ENCODE peak calls at places on chromosomes 2 and 18, in six cellular contexts. T is left lobe of liver, B is NCI-H460, Q is choroid plexus epithelial cell, P is foreskin keratinocyte, L is A172. A is an unnamed sample.

GRCh38 chr18:69217271-69217670 is 183.4 kb upstream of the DOK6 start:
- DNase-seq in T (no peak), B (no peak), Q (no peak), P (no peak), L (no peak), A (no peak)

GRCh38 chr2:30541680-30542079 is 94.6 kb downstream of the LCLAT1 start:
- DNase-seq in T (no peak), B (no peak), Q (peak), P (no peak), L (no peak), A (no peak)

GRCh38 chr2:134934150-134934549 is 15.5 kb downstream of the CCNT2 start:
- DNase-seq in T (no peak), B (no peak), Q (no peak), P (no peak), L (no peak), A (no peak)

GRCh38 chr2:106094101-106094860 is 99.8 kb downstream of the UXS1 start:
- DNase-seq in T (no peak), B (no peak), Q (no peak), P (no peak), L (no peak), A (no peak)

GRCh38 chr2:68293024-68293423 is 26.7 kb downstream of the CNRIP1 start:
- DNase-seq in T (no peak), B (no peak), Q (no peak), P (no peak), L (no peak), A (no peak)

GRCh38 chr2:71560286-71561011 is 107.1 kb downstream of the DYSF start:
- DNase-seq in T (no peak), B (no peak), Q (no peak), P (no peak), L (no peak), A (no peak)

GRCh38 chr2:195115738-195116137 is 541.3 kb upstream of the SLC39A10 start:
- DNase-seq in T (no peak), B (no peak), Q (no peak), P (no peak), L (no peak), A (no peak)

GRCh38 chr2:228048838-228049490 is 132.5 kb downstream of the SPHKAP start:
- DNase-seq in T (no peak), B (peak), Q (peak), P (peak), L (peak), A (no peak)

GRCh38 chr2:112095654-112096053 is 40.6 kb downstream of the TMEM87B start:
- DNase-seq in T (no peak), B (no peak), Q (no peak), P (no peak), L (no peak), A (no peak)

GRCh38 chr2:119645173-119645846 is 33.7 kb upstream of the TMEM177 start:
- DNase-seq in T (no peak), B (no peak), Q (peak), P (peak), L (peak), A (no peak)

GRCh38 chr18:28176674-28176932 is 327 bp downstream of the CDH2 start:
- DNase-seq in T (no peak), B (no peak), Q (no peak), P (no peak), L (no peak), A (no peak)

GRCh38 chr18:69935319-69936190 is 12.1 kb downstream of the CD226 start:
- DNase-seq in T (no peak), B (peak), Q (no peak), P (no peak), L (no peak), A (no peak)

GRCh38 chr2:189109921-189110397 is 69.6 kb downstream of the COL5A2 start:
- DNase-seq in T (no peak), B (no peak), Q (no peak), P (no peak), L (no peak), A (no peak)

GRCh38 chr2:9832586-9832985 is 10.7 kb upstream of the TAF1B start:
- DNase-seq in T (no peak), B (no peak), Q (no peak), P (peak), L (peak), A (no peak)

GRCh38 chr18:3511980-3512379 is 62.0 kb downstream of the TGIF1 start:
- DNase-seq in T (no peak), B (no peak), Q (peak), P (peak), L (peak), A (no peak)

GRCh38 chr2:174836345-174836999 is 72.2 kb upstream of the CHRNA1 start:
- DNase-seq in T (no peak), B (no peak), Q (peak), P (peak), L (peak), A (no peak)

GRCh38 chr2:88144914-88145497 is 17.1 kb upstream of the FABP1 start:
- DNase-seq in T (peak), B (no peak), Q (no peak), P (no peak), L (no peak), A (no peak)

GRCh38 chr2:26658691-26659346 is 17.7 kb upstream of the CIB4 start:
- DNase-seq in T (no peak), B (no peak), Q (no peak), P (no peak), L (no peak), A (no peak)

GRCh38 chr2:223093436-223093839 is 41.4 kb downstream of the KCNE4 start:
- DNase-seq in T (no peak), B (no peak), Q (peak), P (peak), L (peak), A (no peak)

GRCh38 chr18:74496508-74497307 is 545 bp downstream of the CNDP2 start:
- DNase-seq in T (peak), B (peak), Q (peak), P (peak), L (peak), A (peak)

GRCh38 chr18:79954791-79955190 is 3.3 kb upstream of the SLC66A2 start:
- DNase-seq in T (peak), B (no peak), Q (no peak), P (no peak), L (no peak), A (peak)

GRCh38 chr2:38509322-38509946 is 93.3 kb downstream of the HNRNPLL start:
- DNase-seq in T (no peak), B (peak), Q (peak), P (peak), L (peak), A (no peak)

GRCh38 chr18:73531601-73532000 is 616.0 kb downstream of the FBXO15 start:
- DNase-seq in T (no peak), B (no peak), Q (no peak), P (no peak), L (no peak), A (no peak)

GRCh38 chr2:105592288-105592687 is 152.4 kb upstream of the NCK2 start:
- DNase-seq in T (no peak), B (no peak), Q (no peak), P (no peak), L (no peak), A (no peak)

GRCh38 chr2:42762823-42763804 is 821 bp downstream of the OXER1 start:
- DNase-seq in T (peak), B (no peak), Q (no peak), P (no peak), L (no peak), A (peak)

GRCh38 chr18:50662177-50662576 is 102.3 kb downstream of the MAPK4 start:
- DNase-seq in T (no peak), B (peak), Q (peak), P (peak), L (no peak), A (no peak)

GRCh38 chr2:10137053-10137843 is 14.7 kb downstream of the RRM2 start:
- DNase-seq in T (no peak), B (no peak), Q (no peak), P (peak), L (peak), A (no peak)

GRCh38 chr2:101337877-101338276 is 29.4 kb upstream of the RNF149 start:
- DNase-seq in T (no peak), B (no peak), Q (peak), P (peak), L (peak), A (no peak)

GRCh38 chr18:52312321-52312720 is 27.7 kb upstream of the DCC start:
- DNase-seq in T (no peak), B (no peak), Q (no peak), P (no peak), L (peak), A (no peak)

GRCh38 chr2:59458862-59459261 is 1094.6 kb downstream of the BCL11A start:
- DNase-seq in T (no peak), B (no peak), Q (no peak), P (no peak), L (no peak), A (no peak)

GRCh38 chr2:21024198-21024597 is 19.7 kb downstream of the APOB start:
- DNase-seq in T (no peak), B (no peak), Q (no peak), P (no peak), L (no peak), A (no peak)

GRCh38 chr18:79914614-79915160 is 36.8 kb downstream of the SLC66A2 start:
- DNase-seq in T (no peak), B (no peak), Q (no peak), P (no peak), L (no peak), A (no peak)

A was measured in ureter.